ENCODE peak calls at places on chromosomes 11 and 22, in eight cellular contexts. M, I, H, N, W, L, T and K are unnamed samples.

GRCh38 chr22:19887251-19887985 is 32.7 kb upstream of the GNB1L start:
- DNase-seq in W (no peak), L (no peak), M (no peak), T (no peak), H (no peak), N (no peak), I (no peak), K (no peak)

GRCh38 chr11:126945319-126945718 is 55.3 kb downstream of the KIRREL3 start:
- DNase-seq in I (no peak), L (no peak), H (no peak), M (no peak), W (no peak), T (no peak), N (no peak), K (no peak)

GRCh38 chr11:27183672-27184457 is 143.2 kb downstream of the BBOX1 start:
- DNase-seq in N (peak), W (peak), T (peak), M (peak), L (peak), I (peak), H (peak), K (peak)

GRCh38 chr11:58905716-58906547 is 33.4 kb upstream of the GLYATL1 start:
- DNase-seq in M (no peak), H (no peak), L (peak), T (peak), N (peak), I (peak), W (peak), K (peak)

GRCh38 chr11:122634507-122634906 is 21.0 kb upstream of the UBASH3B start:
- DNase-seq in I (no peak), L (no peak), W (peak), T (peak), H (peak), N (no peak), M (no peak), K (no peak)

GRCh38 chr11:114886644-114887259 is 208.4 kb downstream of the NXPE2 start:
- DNase-seq in N (no peak), H (no peak), T (no peak), I (no peak), L (no peak), M (no peak), W (no peak), K (no peak)

GRCh38 chr11:79244175-79244804 is 196.5 kb downstream of the TENM4 start:
- DNase-seq in I (peak), H (no peak), W (peak), L (no peak), M (no peak), T (peak), N (no peak), K (peak)

GRCh38 chr11:13446444-13446843 is 16.6 kb downstream of the BTBD10 start:
- DNase-seq in N (no peak), I (peak), M (no peak), W (no peak), T (peak), L (no peak), H (no peak), K (no peak)

GRCh38 chr22:28329582-28330073 is 350.0 kb downstream of the TTC28 start:
- DNase-seq in N (no peak), M (no peak), H (no peak), L (no peak), I (no peak), T (peak), W (peak), K (peak)

GRCh38 chr11:46254135-46254491 is 23.3 kb upstream of the CREB3L1 start:
- DNase-seq in M (no peak), I (no peak), H (no peak), T (no peak), W (no peak), L (no peak), N (no peak), K (no peak)

GRCh38 chr22:39625554-39626537 is 55.3 kb downstream of the CACNA1I start:
- DNase-seq in N (no peak), M (no peak), T (no peak), L (no peak), I (no peak), W (no peak), H (no peak), K (no peak)

GRCh38 chr22:48838846-48839730 is 988.6 kb downstream of the BRD1 start:
- DNase-seq in N (no peak), L (no peak), W (no peak), M (no peak), T (no peak), I (no peak), H (no peak), K (no peak)

GRCh38 chr22:26597480-26597879 is 7.5 kb upstream of the TPST2 start:
- DNase-seq in H (no peak), L (no peak), T (no peak), W (no peak), I (no peak), N (no peak), M (no peak), K (no peak)

GRCh38 chr22:35452351-35452781 is 52.4 kb downstream of the MCM5 start:
- DNase-seq in W (no peak), M (no peak), T (no peak), I (no peak), L (no peak), H (no peak), N (peak), K (no peak)

GRCh38 chr11:1371836-1372465 is 17.8 kb upstream of the BRSK2 start:
- DNase-seq in N (no peak), L (no peak), T (no peak), H (no peak), M (no peak), W (no peak), I (no peak), K (no peak)

GRCh38 chr22:41862160-41862529 is 29.2 kb downstream of the SREBF2 start:
- DNase-seq in W (peak), N (no peak), T (no peak), H (peak), L (no peak), I (no peak), M (peak), K (no peak)

GRCh38 chr11:235998-236773 is at the start of gene SIRT3:
- DNase-seq in H (peak), L (peak), N (peak), W (peak), M (peak), I (peak), T (peak), K (peak)